ENCODE peak calls at places on chromosome 16, in five cellular contexts. B, J, M, L and Z are unnamed samples.

GRCh38 chr16:11797957-11798299 is 870 bp upstream of the ZC3H7A start:
- DNase-seq in L (no peak), J (peak), B (no peak), M (peak), Z (no peak)

GRCh38 chr16:49734330-49734729 is 121.6 kb downstream of the ZNF423 start:
- DNase-seq in B (peak), J (no peak), M (no peak), L (no peak), Z (no peak)

GRCh38 chr16:67537270-67537635 is 8.6 kb downstream of the RIPOR1 start:
- DNase-seq in M (no peak), L (no peak), J (no peak), B (peak), Z (no peak)

GRCh38 chr16:30649725-30650368 is 913 bp upstream of the PRR14 start:
- DNase-seq in M (no peak), J (no peak), L (peak), B (no peak), Z (no peak)

GRCh38 chr16:87675111-87675510 is 72.8 kb downstream of the JPH3 start:
- DNase-seq in B (no peak), M (no peak), J (no peak), L (no peak), Z (no peak)

GRCh38 chr16:85800321-85800669 is 800 bp downstream of the COX4I1 start:
- DNase-seq in J (no peak), L (no peak), B (no peak), M (peak), Z (no peak)

GRCh38 chr16:57955572-57955971 is 15.4 kb downstream of the CNGB1 start:
- DNase-seq in J (no peak), M (no peak), L (no peak), B (no peak), Z (no peak)

GRCh38 chr16:71914802-71915201 is 19.5 kb downstream of the IST1 start:
- DNase-seq in J (no peak), M (no peak), L (no peak), B (no peak), Z (no peak)

GRCh38 chr16:56841233-56841632 is 23.8 kb upstream of the SLC12A3 start:
- DNase-seq in L (no peak), B (peak), J (no peak), M (no peak), Z (no peak)